ENCODE peak calls at places on chromosomes 3 and 15, in seven cellular contexts. K, R, J, D, W, X and U are unnamed samples.
A peak's percentile ranks its signal among the peaks of the same experiment; 100 is the strongest.

GRCh38 chr3:33490641-33491241 is 50.5 kb upstream of the UBP1 start:
- DNase-seq in X (no peak), J (no peak), D (no peak), R (no peak), W (no peak), K (no peak), U (no peak)

GRCh38 chr3:158091526-158091925 is 14.7 kb downstream of the SHOX2 start:
- DNase-seq in D (no peak), R (no peak), J (no peak), W (no peak), K (no peak), X (no peak), U (no peak)

GRCh38 chr3:15520185-15520584 is 1.3 kb downstream of the COLQ start:
- DNase-seq in X (no peak), D (no peak), W (no peak), J (no peak), R (no peak), K (no peak), U (no peak)

GRCh38 chr3:133393691-133394474 is 6.0 kb upstream of the BFSP2 start:
- DNase-seq in R (no peak), K (no peak), J (no peak), W (no peak), D (no peak), X (no peak), U (no peak)

GRCh38 chr3:51830986-51831385 is 30.4 kb upstream of the IQCF2 start:
- DNase-seq in W (no peak), X (no peak), D (no peak), R (no peak), J (peak; percentile 2), K (no peak), U (no peak)

GRCh38 chr15:80105193-80105984 is 45.9 kb downstream of the ZFAND6 start:
- DNase-seq in J (no peak), W (no peak), R (no peak), X (peak; percentile 55), K (no peak), D (no peak), U (no peak)

GRCh38 chr3:15289661-15290060 is 42.7 kb downstream of the SH3BP5 start:
- DNase-seq in D (no peak), R (no peak), X (no peak), K (no peak), J (no peak), W (no peak), U (no peak)

GRCh38 chr3:157493627-157494550 is 9.3 kb downstream of the VEPH1 start:
- DNase-seq in R (no peak), X (peak; percentile 49), W (no peak), K (no peak), D (no peak), J (peak; percentile 83), U (no peak)

GRCh38 chr15:29596266-29596665 is 226.0 kb downstream of the TJP1 start:
- DNase-seq in W (no peak), X (no peak), D (no peak), R (no peak), J (no peak), K (no peak), U (no peak)

GRCh38 chr3:115602194-115602593 is 21.1 kb upstream of the GAP43 start:
- DNase-seq in W (no peak), X (no peak), K (no peak), J (no peak), D (no peak), R (no peak), U (no peak)

GRCh38 chr15:77831989-77832388 is 199.3 kb upstream of the LINGO1 start:
- DNase-seq in K (no peak), X (no peak), J (no peak), W (no peak), D (no peak), R (no peak), U (no peak)

GRCh38 chr15:99424131-99424571 is 141.6 kb upstream of the MEF2A start:
- DNase-seq in R (no peak), W (no peak), J (no peak), D (no peak), K (no peak), X (no peak), U (no peak)

GRCh38 chr15:95718441-95718840 is 612.1 kb upstream of the NR2F2 start:
- DNase-seq in K (no peak), J (peak; percentile 7), D (no peak), X (no peak), W (no peak), R (no peak), U (no peak)

GRCh38 chr15:81754078-81754477 is 291.7 kb downstream of the MEX3B start:
- DNase-seq in R (no peak), D (no peak), W (no peak), K (no peak), J (no peak), X (no peak), U (no peak)

GRCh38 chr15:94441782-94442181 is 210.4 kb downstream of the MCTP2 start:
- DNase-seq in R (no peak), J (no peak), W (no peak), X (no peak), D (no peak), K (no peak), U (no peak)

GRCh38 chr15:36940636-36941285 is 159.6 kb downstream of the MEIS2 start:
- DNase-seq in J (no peak), D (no peak), R (no peak), X (no peak), W (no peak), K (no peak), U (no peak)

GRCh38 chr3:116280130-116280740 is 165.1 kb downstream of the LSAMP start:
- DNase-seq in J (peak; percentile 77), X (no peak), K (no peak), D (no peak), W (no peak), R (no peak), U (no peak)

GRCh38 chr15:62088361-62088693 is 21.6 kb downstream of the C2CD4A start:
- DNase-seq in W (no peak), J (no peak), R (no peak), D (no peak), X (no peak), K (no peak), U (no peak)

GRCh38 chr3:178665747-178666146 is 129.5 kb downstream of the KCNMB2 start:
- DNase-seq in J (no peak), X (no peak), W (no peak), K (no peak), D (no peak), R (no peak), U (no peak)

GRCh38 chr15:75573001-75573400 is 6.1 kb downstream of the PTPN9 start:
- DNase-seq in W (no peak), D (no peak), J (no peak), X (peak; percentile 31), K (no peak), R (no peak), U (no peak)

GRCh38 chr3:63870606-63871005 is 6.9 kb downstream of the ATXN7 start:
- DNase-seq in X (no peak), J (no peak), D (no peak), W (no peak), K (no peak), R (no peak), U (no peak)